ENCODE peak calls at places on chromosome 1, in eight cellular contexts. M is mesothelial cell of epicardium; A is CD8-positive, alpha-beta memory T cell; G is AML-193; J is anterior cingulate cortex; H is COR-L47; E is germinal center; F is KBM-7. D is an unnamed sample.

GRCh38 chr1:247487057-247487456 is 29.2 kb upstream of the OR2B11 start:
- DNase-seq in M (no peak), A (peak; percentile 42), G (peak; percentile 68), J (no peak), H (no peak), E (peak; percentile 15), F (peak; percentile 79), D (no peak)

GRCh38 chr1:108852541-108852940 is 4.4 kb downstream of the AKNAD1 start:
- DNase-seq in M (no peak), A (no peak), G (peak; percentile 60), J (no peak), H (no peak), E (no peak), F (peak; percentile 54), D (no peak)

GRCh38 chr1:84698718-84699117 is 8.5 kb upstream of the SSX2IP start:
- DNase-seq in M (no peak), A (no peak), G (no peak), J (no peak), H (no peak), E (no peak), F (no peak), D (no peak)

GRCh38 chr1:230501845-230502244 is 75.7 kb upstream of the PGBD5 start:
- DNase-seq in M (no peak), A (no peak), G (no peak), J (no peak), H (no peak), E (no peak), F (no peak), D (no peak)

GRCh38 chr1:201503397-201504176 is 3.3 kb downstream of the CSRP1 start:
- DNase-seq in M (peak; percentile 76), A (no peak), G (no peak), J (no peak), H (peak; percentile 49), E (no peak), F (no peak), D (no peak)

GRCh38 chr1:227342075-227342829 is 24.0 kb upstream of the CDC42BPA start:
- DNase-seq in M (no peak), A (no peak), G (no peak), J (no peak), H (no peak), E (no peak), F (no peak), D (no peak)

GRCh38 chr1:165383067-165383466 is 26.6 kb upstream of the LMX1A start:
- DNase-seq in M (no peak), A (no peak), G (no peak), J (peak; percentile 52), H (no peak), E (no peak), F (no peak), D (no peak)

GRCh38 chr1:181061891-181062777 is 26.4 kb upstream of the IER5 start:
- DNase-seq in M (no peak), A (peak; percentile 9), G (peak; percentile 41), J (no peak), H (no peak), E (peak; percentile 61), F (peak; percentile 78), D (peak; percentile 82)

GRCh38 chr1:112762541-112763141 is 47.5 kb upstream of the PPM1J start:
- DNase-seq in M (no peak), A (no peak), G (no peak), J (no peak), H (no peak), E (no peak), F (no peak), D (no peak)

GRCh38 chr1:183349201-183349711 is 68.9 kb downstream of the NMNAT2 start:
- DNase-seq in M (no peak), A (no peak), G (no peak), J (peak; percentile 44), H (no peak), E (no peak), F (no peak), D (no peak)

GRCh38 chr1:43058545-43059360 is 100.1 kb upstream of the SLC2A1 start:
- DNase-seq in M (peak; percentile 52), A (no peak), G (no peak), J (no peak), H (no peak), E (no peak), F (peak; percentile 33), D (peak; percentile 52)

GRCh38 chr1:190176776-190177175 is 300.9 kb downstream of the BRINP3 start:
- DNase-seq in M (no peak), A (no peak), G (no peak), J (no peak), H (no peak), E (no peak), F (no peak), D (no peak)

GRCh38 chr1:65431111-65431705 is 10.7 kb downstream of the LEPR start:
- DNase-seq in M (no peak), A (peak; percentile 19), G (peak; percentile 37), J (no peak), H (peak; percentile 42), E (peak; percentile 15), F (peak; percentile 57), D (no peak)

GRCh38 chr1:215273838-215274516 is 191.4 kb downstream of the KCNK2 start:
- DNase-seq in M (no peak), A (no peak), G (no peak), J (no peak), H (no peak), E (no peak), F (no peak), D (no peak)

GRCh38 chr1:234973426-234974250 is 155.0 kb downstream of the TOMM20 start:
- DNase-seq in M (no peak), A (no peak), G (no peak), J (no peak), H (peak; percentile 68), E (no peak), F (no peak), D (no peak)

GRCh38 chr1:201714542-201715276 is 114.2 kb upstream of the IPO9 start:
- DNase-seq in M (no peak), A (no peak), G (no peak), J (peak; percentile 68), H (no peak), E (no peak), F (peak; percentile 57), D (peak; percentile 86)

GRCh38 chr1:178004926-178005391 is 35.1 kb upstream of the SEC16B start:
- DNase-seq in M (no peak), A (no peak), G (no peak), J (no peak), H (no peak), E (no peak), F (no peak), D (no peak)

GRCh38 chr1:73604739-73605138 is 593.2 kb downstream of the LRRIQ3 start:
- DNase-seq in M (no peak), A (no peak), G (no peak), J (no peak), H (no peak), E (no peak), F (no peak), D (no peak)

GRCh38 chr1:26322042-26322331 is 4.2 kb downstream of the CD52 start:
- DNase-seq in M (no peak), A (no peak), G (no peak), J (no peak), H (no peak), E (no peak), F (no peak), D (no peak)

GRCh38 chr1:13725714-13726175 is 25.8 kb downstream of the PRDM2 start:
- DNase-seq in M (no peak), A (peak; percentile 68), G (peak; percentile 54), J (no peak), H (no peak), E (peak; percentile 51), F (peak; percentile 60), D (no peak)

GRCh38 chr1:235426680-235427079 is 59.5 kb downstream of the TBCE start:
- DNase-seq in M (no peak), A (no peak), G (no peak), J (no peak), H (no peak), E (no peak), F (no peak), D (no peak)

GRCh38 chr1:56147020-56147419 is 432.3 kb downstream of the PLPP3 start:
- DNase-seq in M (no peak), A (no peak), G (no peak), J (no peak), H (no peak), E (no peak), F (no peak), D (no peak)

GRCh38 chr1:169236143-169236542 is 129.7 kb downstream of the ATP1B1 start:
- DNase-seq in M (no peak), A (no peak), G (no peak), J (no peak), H (no peak), E (no peak), F (no peak), D (no peak)

GRCh38 chr1:48249868-48250267 is 27.4 kb downstream of the SLC5A9 start:
- DNase-seq in M (no peak), A (no peak), G (no peak), J (no peak), H (no peak), E (no peak), F (no peak), D (no peak)

GRCh38 chr1:103160281-103160680 is 52.0 kb upstream of the COL11A1 start:
- DNase-seq in M (no peak), A (no peak), G (no peak), J (no peak), H (no peak), E (no peak), F (no peak), D (no peak)

GRCh38 chr1:55423376-55423775 is 208.2 kb upstream of the USP24 start:
- DNase-seq in M (no peak), A (no peak), G (no peak), J (no peak), H (no peak), E (no peak), F (no peak), D (no peak)

GRCh38 chr1:182917386-182917785 is 35.6 kb downstream of the SHCBP1L start:
- DNase-seq in M (no peak), A (no peak), G (no peak), J (no peak), H (no peak), E (no peak), F (no peak), D (no peak)

GRCh38 chr1:214634267-214634666 is 31.3 kb downstream of the CENPF start:
- DNase-seq in M (no peak), A (no peak), G (no peak), J (no peak), H (no peak), E (no peak), F (no peak), D (no peak)

GRCh38 chr1:151393583-151393982 is 5.8 kb upstream of the PSMB4 start:
- DNase-seq in M (no peak), A (no peak), G (no peak), J (no peak), H (no peak), E (no peak), F (no peak), D (no peak)

GRCh38 chr1:222416001-222416791 is 131.7 kb downstream of the HHIPL2 start:
- DNase-seq in M (no peak), A (no peak), G (no peak), J (no peak), H (no peak), E (no peak), F (no peak), D (no peak)

GRCh38 chr1:94094466-94095111 is 26.4 kb downstream of the ABCA4 start:
- DNase-seq in M (no peak), A (no peak), G (peak; percentile 4), J (peak; percentile 52), H (no peak), E (no peak), F (peak; percentile 43), D (no peak)

GRCh38 chr1:226975909-226976670 is 36.0 kb downstream of the COQ8A start:
- DNase-seq in M (no peak), A (no peak), G (no peak), J (no peak), H (no peak), E (no peak), F (no peak), D (no peak)

GRCh38 chr1:33764149-33764548 is 99.7 kb upstream of the HMGB4 start:
- DNase-seq in M (peak; percentile 5), A (no peak), G (no peak), J (no peak), H (no peak), E (no peak), F (no peak), D (no peak)

GRCh38 chr1:219099307-219099706 is 74.4 kb upstream of the LYPLAL1 start:
- DNase-seq in M (no peak), A (no peak), G (no peak), J (no peak), H (no peak), E (no peak), F (no peak), D (no peak)